ENCODE peak calls at places on chromosomes 5 and 9, in ten cellular contexts. One of them, this sample, is unnamed.

GRCh38 chr9:21589344-21590056 is 107.4 kb upstream of the IFNE start:
- DNase-seq in NCI-H1105: no peak
- DNase-seq in hippocampal formation: no peak
- DNase-seq in T-helper 17 cell: no peak
- DNase-seq in renal cortical epithelial cell: no peak
- DNase-seq in amniotic epithelial cell: no peak
- DNase-seq in T-helper 1 cell: no peak
- DNase-seq in HFF-Myc: no peak
- DNase-seq in cardiac muscle cell: no peak
- DNase-seq in NCI-H1417: no peak
- DNase-seq in this sample: no peak

GRCh38 chr5:172005708-172006377 is 595 bp downstream of the FBXW11 start:
- DNase-seq in T-helper 1 cell: no peak
- DNase-seq in HFF-Myc: no peak
- DNase-seq in hippocampal formation: no peak
- DNase-seq in amniotic epithelial cell: peak
- DNase-seq in T-helper 17 cell: no peak
- DNase-seq in NCI-H1105: no peak
- DNase-seq in renal cortical epithelial cell: no peak
- DNase-seq in cardiac muscle cell: peak
- DNase-seq in NCI-H1417: peak
- DNase-seq in this sample: peak

GRCh38 chr5:82107277-82107676 is 135.5 kb downstream of the ATG10 start:
- DNase-seq in NCI-H1105: no peak
- DNase-seq in T-helper 17 cell: no peak
- DNase-seq in renal cortical epithelial cell: peak
- DNase-seq in T-helper 1 cell: no peak
- DNase-seq in hippocampal formation: peak
- DNase-seq in HFF-Myc: no peak
- DNase-seq in amniotic epithelial cell: peak
- DNase-seq in NCI-H1417: no peak
- DNase-seq in cardiac muscle cell: no peak
- DNase-seq in this sample: no peak

GRCh38 chr9:112119225-112120045 is 55.7 kb downstream of the SUSD1 start:
- DNase-seq in hippocampal formation: no peak
- DNase-seq in NCI-H1105: no peak
- DNase-seq in NCI-H1417: no peak
- DNase-seq in T-helper 17 cell: no peak
- DNase-seq in amniotic epithelial cell: peak
- DNase-seq in T-helper 1 cell: no peak
- DNase-seq in cardiac muscle cell: no peak
- DNase-seq in HFF-Myc: no peak
- DNase-seq in renal cortical epithelial cell: peak
- DNase-seq in this sample: no peak

GRCh38 chr5:142906863-142907671 is 136.9 kb downstream of the ARHGAP26 start:
- DNase-seq in T-helper 1 cell: no peak
- DNase-seq in amniotic epithelial cell: no peak
- DNase-seq in NCI-H1105: no peak
- DNase-seq in renal cortical epithelial cell: no peak
- DNase-seq in HFF-Myc: no peak
- DNase-seq in NCI-H1417: no peak
- DNase-seq in hippocampal formation: no peak
- DNase-seq in T-helper 17 cell: no peak
- DNase-seq in cardiac muscle cell: no peak
- DNase-seq in this sample: no peak

GRCh38 chr5:133032852-133033742 is 6.7 kb upstream of the ZCCHC10 start:
- DNase-seq in NCI-H1417: no peak
- DNase-seq in HFF-Myc: no peak
- DNase-seq in hippocampal formation: no peak
- DNase-seq in renal cortical epithelial cell: no peak
- DNase-seq in T-helper 1 cell: no peak
- DNase-seq in T-helper 17 cell: no peak
- DNase-seq in cardiac muscle cell: no peak
- DNase-seq in amniotic epithelial cell: peak
- DNase-seq in NCI-H1105: no peak
- DNase-seq in this sample: no peak

GRCh38 chr5:124236366-124237231 is 509.8 kb downstream of the ZNF608 start:
- DNase-seq in renal cortical epithelial cell: peak
- DNase-seq in amniotic epithelial cell: peak
- DNase-seq in NCI-H1105: no peak
- DNase-seq in cardiac muscle cell: no peak
- DNase-seq in HFF-Myc: no peak
- DNase-seq in NCI-H1417: no peak
- DNase-seq in T-helper 17 cell: no peak
- DNase-seq in T-helper 1 cell: no peak
- DNase-seq in hippocampal formation: peak
- DNase-seq in this sample: no peak

GRCh38 chr9:21255538-21256212 is 15.9 kb upstream of the IFNA14 start:
- DNase-seq in renal cortical epithelial cell: no peak
- DNase-seq in HFF-Myc: no peak
- DNase-seq in amniotic epithelial cell: no peak
- DNase-seq in hippocampal formation: no peak
- DNase-seq in NCI-H1105: no peak
- DNase-seq in cardiac muscle cell: no peak
- DNase-seq in NCI-H1417: no peak
- DNase-seq in T-helper 17 cell: no peak
- DNase-seq in T-helper 1 cell: no peak
- DNase-seq in this sample: no peak

GRCh38 chr5:1502046-1502736 is 21.6 kb downstream of the LPCAT1 start:
- DNase-seq in NCI-H1417: no peak
- DNase-seq in cardiac muscle cell: no peak
- DNase-seq in NCI-H1105: no peak
- DNase-seq in renal cortical epithelial cell: no peak
- DNase-seq in amniotic epithelial cell: no peak
- DNase-seq in T-helper 1 cell: peak
- DNase-seq in hippocampal formation: no peak
- DNase-seq in HFF-Myc: no peak
- DNase-seq in T-helper 17 cell: no peak
- DNase-seq in this sample: no peak

GRCh38 chr5:171419663-171420428 is 399 bp downstream of the FGF18 start:
- DNase-seq in cardiac muscle cell: peak
- DNase-seq in T-helper 1 cell: peak
- DNase-seq in T-helper 17 cell: no peak
- DNase-seq in amniotic epithelial cell: no peak
- DNase-seq in HFF-Myc: no peak
- DNase-seq in renal cortical epithelial cell: no peak
- DNase-seq in hippocampal formation: no peak
- DNase-seq in NCI-H1417: no peak
- DNase-seq in NCI-H1105: no peak
- DNase-seq in this sample: peak

GRCh38 chr5:74765201-74765600 is 1.7 kb downstream of the GFM2 start:
- DNase-seq in cardiac muscle cell: no peak
- DNase-seq in NCI-H1105: no peak
- DNase-seq in NCI-H1417: no peak
- DNase-seq in T-helper 17 cell: no peak
- DNase-seq in hippocampal formation: no peak
- DNase-seq in HFF-Myc: no peak
- DNase-seq in amniotic epithelial cell: peak
- DNase-seq in T-helper 1 cell: no peak
- DNase-seq in renal cortical epithelial cell: peak
- DNase-seq in this sample: no peak

GRCh38 chr5:20286512-20286911 is 298.5 kb upstream of the CDH18 start:
- DNase-seq in amniotic epithelial cell: peak
- DNase-seq in hippocampal formation: no peak
- DNase-seq in NCI-H1417: no peak
- DNase-seq in HFF-Myc: no peak
- DNase-seq in NCI-H1105: no peak
- DNase-seq in renal cortical epithelial cell: peak
- DNase-seq in cardiac muscle cell: no peak
- DNase-seq in T-helper 17 cell: no peak
- DNase-seq in T-helper 1 cell: no peak
- DNase-seq in this sample: no peak